ENCODE peak calls at places on chromosomes 2 and 18, in seven cellular contexts. H, U, D, G, L, S and O are unnamed samples.

GRCh38 chr2:32836961-32837360 is 109.8 kb upstream of the LTBP1 start:
- DNase-seq in H (no peak), U (no peak), D (no peak), G (no peak), L (no peak), S (no peak), O (no peak)

GRCh38 chr2:181309576-181309975 is 147.6 kb upstream of the ITGA4 start:
- DNase-seq in H (no peak), U (no peak), D (no peak), G (no peak), L (no peak), S (no peak), O (no peak)

GRCh38 chr2:55618025-55618648 is 715 bp upstream of the PPP4R3B start:
- DNase-seq in H (no peak), U (peak; percentile 62), D (no peak), G (peak; percentile 14), L (no peak), S (peak; percentile 39), O (peak; percentile 10)

GRCh38 chr2:71299507-71299906 is 32.1 kb upstream of the ZNF638 start:
- DNase-seq in H (no peak), U (peak; percentile 50), D (no peak), G (no peak), L (no peak), S (peak; percentile 56), O (peak; percentile 50)

GRCh38 chr18:80042785-80043184 is 8.6 kb downstream of the RBFA start:
- DNase-seq in H (no peak), U (no peak), D (no peak), G (no peak), L (no peak), S (no peak), O (no peak)

GRCh38 chr2:12057436-12058166 is 311.2 kb downstream of the LPIN1 start:
- DNase-seq in H (no peak), U (no peak), D (no peak), G (peak; percentile 63), L (no peak), S (no peak), O (peak; percentile 49)

GRCh38 chr2:11691071-11691660 is 21.2 kb upstream of the NTSR2 start:
- DNase-seq in H (no peak), U (no peak), D (no peak), G (no peak), L (no peak), S (no peak), O (no peak)

GRCh38 chr2:650343-651310 is 26.6 kb downstream of the TMEM18 start:
- DNase-seq in H (no peak), U (no peak), D (no peak), G (no peak), L (no peak), S (no peak), O (no peak)

GRCh38 chr2:11017921-11018320 is 106.2 kb downstream of the KCNF1 start:
- DNase-seq in H (no peak), U (no peak), D (no peak), G (peak; percentile 56), L (no peak), S (no peak), O (no peak)

GRCh38 chr2:197276156-197276555 is 34.4 kb downstream of the ANKRD44 start:
- DNase-seq in H (no peak), U (no peak), D (no peak), G (no peak), L (no peak), S (no peak), O (no peak)

GRCh38 chr18:79378416-79379250 is 17.1 kb upstream of the NFATC1 start:
- DNase-seq in H (peak; percentile 62), U (peak; percentile 57), D (peak; percentile 88), G (no peak), L (no peak), S (no peak), O (peak; percentile 89)

GRCh38 chr2:220147590-220147989 is 520.2 kb downstream of the SLC4A3 start:
- DNase-seq in H (no peak), U (no peak), D (no peak), G (no peak), L (no peak), S (no peak), O (no peak)

GRCh38 chr2:177467646-177468045 is 75.1 kb downstream of the AGPS start:
- DNase-seq in H (no peak), U (no peak), D (no peak), G (no peak), L (no peak), S (no peak), O (no peak)

GRCh38 chr2:45797451-45798230 is 146.2 kb downstream of the PRKCE start:
- DNase-seq in H (no peak), U (no peak), D (no peak), G (no peak), L (no peak), S (no peak), O (no peak)

GRCh38 chr18:59311631-59312030 is 6.8 kb downstream of the CPLX4 start:
- DNase-seq in H (no peak), U (no peak), D (no peak), G (no peak), L (no peak), S (peak; percentile 22), O (no peak)

GRCh38 chr2:138602166-138602460 is 100.5 kb downstream of the SPOPL start:
- DNase-seq in H (no peak), U (no peak), D (no peak), G (no peak), L (peak; percentile 72), S (no peak), O (no peak)